ENCODE peak calls at places on chromosomes 1 and 21, in eight cellular contexts. One of them, this sample, is unnamed.

GRCh38 chr1:112803906-112804762 is 89.0 kb upstream of the PPM1J start:
- DNase-seq in lower lobe of right lung: peak; percentile 76
- DNase-seq in tibial nerve: peak; percentile 17
- DNase-seq in CD4-positive, alpha-beta T cell: peak; percentile 17
- DNase-seq in sigmoid colon: no peak
- DNase-seq in fibroblast of villous mesenchyme: peak; percentile 71
- DNase-seq in pancreas: peak; percentile 82
- DNase-seq in AG09309: no peak
- DNase-seq in this sample: peak; percentile 12

GRCh38 chr1:212950243-212951057 is at the start of gene VASH2:
- DNase-seq in CD4-positive, alpha-beta T cell: peak; percentile 42
- DNase-seq in lower lobe of right lung: peak; percentile 84
- DNase-seq in tibial nerve: peak; percentile 56
- DNase-seq in AG09309: no peak
- DNase-seq in pancreas: peak; percentile 71
- DNase-seq in fibroblast of villous mesenchyme: peak; percentile 62
- DNase-seq in sigmoid colon: peak; percentile 92
- DNase-seq in this sample: peak; percentile 16

GRCh38 chr1:171220551-171221175 is 27.6 kb upstream of the FMO1 start:
- DNase-seq in AG09309: no peak
- DNase-seq in CD4-positive, alpha-beta T cell: no peak
- DNase-seq in fibroblast of villous mesenchyme: peak; percentile 33
- DNase-seq in tibial nerve: no peak
- DNase-seq in sigmoid colon: no peak
- DNase-seq in pancreas: no peak
- DNase-seq in lower lobe of right lung: no peak
- DNase-seq in this sample: no peak

GRCh38 chr1:173601588-173601987 is 1.3 kb downstream of the SLC9C2 start:
- DNase-seq in AG09309: no peak
- DNase-seq in fibroblast of villous mesenchyme: no peak
- DNase-seq in pancreas: no peak
- DNase-seq in CD4-positive, alpha-beta T cell: no peak
- DNase-seq in tibial nerve: no peak
- DNase-seq in sigmoid colon: no peak
- DNase-seq in lower lobe of right lung: no peak
- DNase-seq in this sample: no peak

GRCh38 chr1:206419783-206420182 is 50.5 kb upstream of the IKBKE start:
- DNase-seq in lower lobe of right lung: no peak
- DNase-seq in sigmoid colon: no peak
- DNase-seq in fibroblast of villous mesenchyme: no peak
- DNase-seq in pancreas: no peak
- DNase-seq in AG09309: no peak
- DNase-seq in CD4-positive, alpha-beta T cell: no peak
- DNase-seq in tibial nerve: no peak
- DNase-seq in this sample: peak; percentile 10

GRCh38 chr21:35697321-35697808 is 363.0 kb downstream of the SETD4 start:
- DNase-seq in CD4-positive, alpha-beta T cell: peak; percentile 5
- DNase-seq in fibroblast of villous mesenchyme: peak; percentile 30
- DNase-seq in pancreas: peak; percentile 85
- DNase-seq in sigmoid colon: peak; percentile 74
- DNase-seq in lower lobe of right lung: peak; percentile 75
- DNase-seq in tibial nerve: peak; percentile 68
- DNase-seq in AG09309: no peak
- DNase-seq in this sample: no peak

GRCh38 chr1:206023682-206024081 is at the start of gene CTSE:
- DNase-seq in sigmoid colon: no peak
- DNase-seq in AG09309: no peak
- DNase-seq in tibial nerve: no peak
- DNase-seq in pancreas: no peak
- DNase-seq in CD4-positive, alpha-beta T cell: no peak
- DNase-seq in fibroblast of villous mesenchyme: no peak
- DNase-seq in lower lobe of right lung: peak; percentile 66
- DNase-seq in this sample: no peak

GRCh38 chr1:204830671-204831585 is 39.7 kb upstream of the NFASC start:
- DNase-seq in fibroblast of villous mesenchyme: no peak
- DNase-seq in lower lobe of right lung: no peak
- DNase-seq in sigmoid colon: no peak
- DNase-seq in tibial nerve: no peak
- DNase-seq in AG09309: no peak
- DNase-seq in CD4-positive, alpha-beta T cell: no peak
- DNase-seq in pancreas: no peak
- DNase-seq in this sample: no peak

GRCh38 chr1:183630748-183631147 is 4.8 kb downstream of the ARPC5 start:
- DNase-seq in lower lobe of right lung: no peak
- DNase-seq in fibroblast of villous mesenchyme: no peak
- DNase-seq in AG09309: peak; percentile 72
- DNase-seq in CD4-positive, alpha-beta T cell: no peak
- DNase-seq in tibial nerve: no peak
- DNase-seq in sigmoid colon: no peak
- DNase-seq in pancreas: no peak
- DNase-seq in this sample: no peak

GRCh38 chr1:226581650-226582330 is 33.2 kb downstream of the STUM start:
- DNase-seq in CD4-positive, alpha-beta T cell: no peak
- DNase-seq in fibroblast of villous mesenchyme: no peak
- DNase-seq in pancreas: no peak
- DNase-seq in lower lobe of right lung: no peak
- DNase-seq in AG09309: no peak
- DNase-seq in tibial nerve: no peak
- DNase-seq in sigmoid colon: no peak
- DNase-seq in this sample: no peak

GRCh38 chr1:200786792-200787191 is 48.1 kb downstream of the CAMSAP2 start:
- DNase-seq in sigmoid colon: no peak
- DNase-seq in AG09309: no peak
- DNase-seq in lower lobe of right lung: no peak
- DNase-seq in fibroblast of villous mesenchyme: no peak
- DNase-seq in tibial nerve: no peak
- DNase-seq in CD4-positive, alpha-beta T cell: no peak
- DNase-seq in pancreas: no peak
- DNase-seq in this sample: no peak

GRCh38 chr1:227728059-227728891 is 6.8 kb downstream of the JMJD4 start:
- DNase-seq in lower lobe of right lung: peak; percentile 85
- DNase-seq in tibial nerve: peak; percentile 38
- DNase-seq in pancreas: peak; percentile 94
- DNase-seq in AG09309: no peak
- DNase-seq in sigmoid colon: peak; percentile 88
- DNase-seq in CD4-positive, alpha-beta T cell: peak; percentile 62
- DNase-seq in fibroblast of villous mesenchyme: peak; percentile 61
- DNase-seq in this sample: no peak

GRCh38 chr1:2385606-2386280 is 5.6 kb downstream of the MORN1 start:
- DNase-seq in pancreas: peak; percentile 13
- DNase-seq in lower lobe of right lung: peak; percentile 36
- DNase-seq in CD4-positive, alpha-beta T cell: no peak
- DNase-seq in tibial nerve: no peak
- DNase-seq in fibroblast of villous mesenchyme: no peak
- DNase-seq in sigmoid colon: peak; percentile 57
- DNase-seq in AG09309: no peak
- DNase-seq in this sample: no peak

GRCh38 chr1:936865-937264 is 13.1 kb downstream of the SAMD11 start:
- DNase-seq in lower lobe of right lung: no peak
- DNase-seq in CD4-positive, alpha-beta T cell: no peak
- DNase-seq in pancreas: no peak
- DNase-seq in AG09309: no peak
- DNase-seq in tibial nerve: no peak
- DNase-seq in fibroblast of villous mesenchyme: no peak
- DNase-seq in sigmoid colon: no peak
- DNase-seq in this sample: no peak

GRCh38 chr1:939511-940107 is 15.9 kb downstream of the SAMD11 start:
- DNase-seq in sigmoid colon: no peak
- DNase-seq in pancreas: no peak
- DNase-seq in CD4-positive, alpha-beta T cell: no peak
- DNase-seq in AG09309: no peak
- DNase-seq in lower lobe of right lung: no peak
- DNase-seq in tibial nerve: no peak
- DNase-seq in fibroblast of villous mesenchyme: no peak
- DNase-seq in this sample: no peak

GRCh38 chr1:938711-939504 is 15.2 kb downstream of the SAMD11 start:
- DNase-seq in pancreas: no peak
- DNase-seq in fibroblast of villous mesenchyme: no peak
- DNase-seq in AG09309: no peak
- DNase-seq in CD4-positive, alpha-beta T cell: no peak
- DNase-seq in tibial nerve: no peak
- DNase-seq in sigmoid colon: no peak
- DNase-seq in lower lobe of right lung: no peak
- DNase-seq in this sample: no peak

GRCh38 chr1:937521-937920 is 13.8 kb downstream of the SAMD11 start:
- DNase-seq in pancreas: no peak
- DNase-seq in lower lobe of right lung: no peak
- DNase-seq in sigmoid colon: no peak
- DNase-seq in tibial nerve: no peak
- DNase-seq in fibroblast of villous mesenchyme: no peak
- DNase-seq in CD4-positive, alpha-beta T cell: no peak
- DNase-seq in AG09309: no peak
- DNase-seq in this sample: no peak

GRCh38 chr1:938088-938683 is 14.5 kb downstream of the SAMD11 start:
- DNase-seq in lower lobe of right lung: no peak
- DNase-seq in CD4-positive, alpha-beta T cell: no peak
- DNase-seq in tibial nerve: no peak
- DNase-seq in AG09309: no peak
- DNase-seq in fibroblast of villous mesenchyme: peak; percentile 42
- DNase-seq in sigmoid colon: no peak
- DNase-seq in pancreas: peak; percentile 66
- DNase-seq in this sample: no peak
- TF ChIP-seq CTCF in lower lobe of right lung: peak; percentile 33
- TF ChIP-seq CTCF in CD4-positive, alpha-beta T cell: no peak
- TF ChIP-seq CTCF in tibial nerve: peak; percentile 34
- TF ChIP-seq CTCF in AG09309: peak; percentile 65
- TF ChIP-seq CTCF in fibroblast of villous mesenchyme: peak; percentile 64
- TF ChIP-seq CTCF in sigmoid colon: peak; percentile 54
- TF ChIP-seq CTCF in pancreas: no peak
- TF ChIP-seq CTCF in this sample: peak; percentile 56

GRCh38 chr1:110478241-110478640 is 27.3 kb downstream of the PROK1 start:
- DNase-seq in lower lobe of right lung: no peak
- DNase-seq in tibial nerve: no peak
- DNase-seq in AG09309: no peak
- DNase-seq in fibroblast of villous mesenchyme: no peak
- DNase-seq in CD4-positive, alpha-beta T cell: no peak
- DNase-seq in sigmoid colon: no peak
- DNase-seq in pancreas: no peak
- DNase-seq in this sample: no peak

GRCh38 chr1:110478886-110479285 is 27.9 kb downstream of the PROK1 start:
- DNase-seq in CD4-positive, alpha-beta T cell: no peak
- DNase-seq in pancreas: no peak
- DNase-seq in lower lobe of right lung: no peak
- DNase-seq in sigmoid colon: no peak
- DNase-seq in AG09309: no peak
- DNase-seq in fibroblast of villous mesenchyme: no peak
- DNase-seq in tibial nerve: no peak
- DNase-seq in this sample: no peak

GRCh38 chr1:110477041-110477440 is 26.1 kb downstream of the PROK1 start:
- DNase-seq in sigmoid colon: no peak
- DNase-seq in lower lobe of right lung: no peak
- DNase-seq in pancreas: no peak
- DNase-seq in tibial nerve: no peak
- DNase-seq in fibroblast of villous mesenchyme: peak; percentile 61
- DNase-seq in CD4-positive, alpha-beta T cell: no peak
- DNase-seq in AG09309: peak; percentile 31
- DNase-seq in this sample: no peak

GRCh38 chr1:110476028-110476765 is 25.2 kb downstream of the PROK1 start:
- DNase-seq in fibroblast of villous mesenchyme: peak; percentile 51
- DNase-seq in tibial nerve: no peak
- DNase-seq in pancreas: no peak
- DNase-seq in lower lobe of right lung: no peak
- DNase-seq in sigmoid colon: no peak
- DNase-seq in AG09309: no peak
- DNase-seq in CD4-positive, alpha-beta T cell: no peak
- DNase-seq in this sample: no peak

DNA sequence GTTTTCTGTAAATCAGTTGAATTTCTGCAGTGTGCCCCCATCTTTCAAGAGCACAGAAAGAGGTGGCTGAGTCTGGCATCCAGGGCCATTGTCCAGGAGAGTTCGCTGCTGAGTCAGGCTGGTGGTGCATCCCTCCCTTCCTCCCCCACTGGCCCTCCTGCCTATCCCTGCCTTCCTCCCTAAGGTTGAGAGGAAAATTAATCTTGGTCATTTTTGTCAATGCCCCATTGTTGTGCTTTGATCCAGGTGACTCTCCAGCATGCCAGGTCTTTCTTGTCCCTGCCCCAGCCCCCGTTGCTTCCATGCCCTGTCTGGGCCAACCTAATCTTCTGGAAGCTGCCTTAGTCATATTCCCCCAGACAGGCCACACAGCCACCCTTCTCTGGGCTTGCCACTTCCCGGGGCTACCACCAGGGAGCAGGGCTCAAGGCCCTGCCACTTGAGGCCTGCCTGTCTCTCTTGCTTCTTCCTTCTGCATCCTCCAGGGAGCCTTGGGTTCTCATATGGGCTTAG is 26.6 kb downstream of the PROK1 start:
- DNase-seq in CD4-positive, alpha-beta T cell: no peak
- DNase-seq in fibroblast of villous mesenchyme: no peak
- DNase-seq in sigmoid colon: no peak
- DNase-seq in lower lobe of right lung: no peak
- DNase-seq in pancreas: no peak
- DNase-seq in AG09309: no peak
- DNase-seq in tibial nerve: no peak
- DNase-seq in this sample: no peak
- TF ChIP-seq CTCF in CD4-positive, alpha-beta T cell: no peak
- TF ChIP-seq CTCF in fibroblast of villous mesenchyme: peak; percentile 9
- TF ChIP-seq CTCF in sigmoid colon: no peak
- TF ChIP-seq CTCF in lower lobe of right lung: peak; percentile 17
- TF ChIP-seq CTCF in pancreas: no peak
- TF ChIP-seq CTCF in AG09309: peak; percentile 17
- TF ChIP-seq CTCF in tibial nerve: no peak
- TF ChIP-seq CTCF in this sample: no peak

GRCh38 chr1:40182956-40183710 is 21.9 kb downstream of the RLF start:
- DNase-seq in tibial nerve: no peak
- DNase-seq in lower lobe of right lung: no peak
- DNase-seq in CD4-positive, alpha-beta T cell: no peak
- DNase-seq in sigmoid colon: no peak
- DNase-seq in AG09309: no peak
- DNase-seq in fibroblast of villous mesenchyme: peak; percentile 57
- DNase-seq in pancreas: no peak
- DNase-seq in this sample: no peak
- TF ChIP-seq CTCF in tibial nerve: peak; percentile 30
- TF ChIP-seq CTCF in lower lobe of right lung: peak; percentile 26
- TF ChIP-seq CTCF in CD4-positive, alpha-beta T cell: peak; percentile 44
- TF ChIP-seq CTCF in sigmoid colon: no peak
- TF ChIP-seq CTCF in AG09309: peak; percentile 40
- TF ChIP-seq CTCF in fibroblast of villous mesenchyme: peak; percentile 60
- TF ChIP-seq CTCF in pancreas: no peak
- TF ChIP-seq CTCF in this sample: peak; percentile 31

DNA sequence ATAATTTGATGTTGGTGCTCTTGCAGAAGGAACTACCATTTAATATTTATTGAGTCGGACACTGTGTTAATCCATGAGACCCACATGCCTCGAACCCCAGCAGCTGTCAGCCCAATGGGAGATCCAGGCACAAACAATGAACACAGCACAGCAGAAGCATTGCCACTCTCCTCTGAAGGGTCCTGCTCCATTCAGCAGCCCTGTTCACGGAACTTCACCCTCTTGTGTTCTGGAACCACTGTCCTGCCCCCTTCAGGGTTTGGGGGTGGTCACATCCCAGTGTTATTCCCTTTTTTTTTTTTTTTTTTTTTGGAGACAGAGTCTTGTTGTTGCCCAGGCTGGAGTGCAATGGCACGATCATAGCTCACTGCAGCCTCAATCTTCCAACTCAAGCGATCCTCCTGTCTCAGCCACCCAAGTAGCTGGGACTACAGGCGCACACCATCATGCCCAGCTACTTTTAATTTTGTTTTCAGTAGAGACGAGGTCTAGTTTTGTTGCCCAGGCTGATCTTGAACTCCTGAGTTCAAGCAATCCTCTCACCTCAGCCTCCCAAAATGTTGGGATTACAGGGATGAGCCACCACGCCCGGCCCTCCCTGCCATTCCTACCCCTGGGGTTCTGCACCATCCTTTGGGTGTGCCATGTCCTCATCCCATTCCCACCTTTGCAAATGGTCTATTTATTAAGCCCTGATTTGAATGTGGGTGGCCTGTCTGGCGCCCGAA is 70.2 kb downstream of the EVA1C start:
- DNase-seq in lower lobe of right lung: no peak
- DNase-seq in AG09309: no peak
- DNase-seq in sigmoid colon: no peak
- DNase-seq in tibial nerve: no peak
- DNase-seq in CD4-positive, alpha-beta T cell: no peak
- DNase-seq in pancreas: no peak
- DNase-seq in fibroblast of villous mesenchyme: no peak
- DNase-seq in this sample: no peak
- TF ChIP-seq CTCF in lower lobe of right lung: no peak
- TF ChIP-seq CTCF in AG09309: no peak
- TF ChIP-seq CTCF in sigmoid colon: no peak
- TF ChIP-seq CTCF in tibial nerve: no peak
- TF ChIP-seq CTCF in CD4-positive, alpha-beta T cell: no peak
- TF ChIP-seq CTCF in pancreas: no peak
- TF ChIP-seq CTCF in fibroblast of villous mesenchyme: no peak
- TF ChIP-seq CTCF in this sample: no peak